ENCODE peak calls at places on chromosomes 1 and 21, in six cellular contexts. Z is WTC11, O is HFFc6, I is AG04450, V is prostate gland, J is HFF-Myc. B is an unnamed sample.

GRCh38 chr1:33257759-33258712 is 1.7 kb downstream of the ZNF362 start:
- DNase-seq in Z (no peak), O (no peak), I (no peak), V (no peak), J (no peak), B (no peak)

GRCh38 chr1:160746870-160747500 is 7.9 kb downstream of the SLAMF7 start:
- DNase-seq in Z (no peak), O (no peak), I (no peak), V (no peak), J (no peak), B (no peak)

GRCh38 chr1:151340870-151341754 is 5.9 kb downstream of the RFX5 start:
- DNase-seq in Z (peak), O (peak), I (peak), V (peak), J (peak), B (peak)

GRCh38 chr1:21320410-21321107 is 30.3 kb upstream of the ECE1 start:
- DNase-seq in Z (no peak), O (no peak), I (no peak), V (no peak), J (no peak), B (no peak)

GRCh38 chr1:15326691-15327530 is 79.9 kb downstream of the FHAD1 start:
- DNase-seq in Z (no peak), O (no peak), I (no peak), V (no peak), J (peak), B (no peak)

GRCh38 chr1:36941579-36941978 is 92.7 kb downstream of the GRIK3 start:
- DNase-seq in Z (no peak), O (no peak), I (no peak), V (no peak), J (no peak), B (no peak)

GRCh38 chr1:32071758-32072621 is 749 bp upstream of the TMEM39B start:
- DNase-seq in Z (no peak), O (peak), I (peak), V (no peak), J (no peak), B (no peak)

GRCh38 chr1:21517161-21517589 is 8.0 kb downstream of the ALPL start:
- DNase-seq in Z (no peak), O (no peak), I (no peak), V (peak), J (no peak), B (no peak)

GRCh38 chr1:3598051-3598471 is 13.2 kb downstream of the MEGF6 start:
- DNase-seq in Z (peak), O (no peak), I (no peak), V (no peak), J (no peak), B (no peak)

GRCh38 chr1:31932491-31933316 is 5.5 kb downstream of the PTP4A2 start:
- DNase-seq in Z (no peak), O (no peak), I (no peak), V (no peak), J (no peak), B (no peak)

GRCh38 chr1:182629674-182630073 is 25.5 kb upstream of the RGS16 start:
- DNase-seq in Z (no peak), O (no peak), I (no peak), V (no peak), J (no peak), B (no peak)

GRCh38 chr1:163703794-163704193 is 382.0 kb downstream of the NUF2 start:
- DNase-seq in Z (no peak), O (no peak), I (no peak), V (no peak), J (no peak), B (no peak)

GRCh38 chr1:3697810-3698209 is 45.5 kb downstream of the TP73 start:
- DNase-seq in Z (no peak), O (no peak), I (no peak), V (no peak), J (no peak), B (no peak)

GRCh38 chr1:110948038-110948810 is 15.5 kb downstream of the LRIF1 start:
- DNase-seq in Z (no peak), O (peak), I (no peak), V (no peak), J (no peak), B (no peak)

GRCh38 chr1:3547055-3548005 is 64.0 kb downstream of the MEGF6 start:
- DNase-seq in Z (peak), O (no peak), I (no peak), V (peak), J (no peak), B (no peak)

GRCh38 chr1:77824694-77825355 is 45.4 kb downstream of the MIGA1 start:
- DNase-seq in Z (no peak), O (no peak), I (no peak), V (no peak), J (no peak), B (no peak)

GRCh38 chr1:175071544-175071943 is 3.9 kb downstream of the TNN start:
- DNase-seq in Z (no peak), O (no peak), I (no peak), V (no peak), J (no peak), B (no peak)

GRCh38 chr21:28479660-28480059 is 513.0 kb downstream of the LTN1 start:
- DNase-seq in Z (no peak), O (no peak), I (no peak), V (no peak), J (no peak), B (no peak)

GRCh38 chr1:207964195-207964966 is 53.5 kb upstream of the CD34 start:
- DNase-seq in Z (no peak), O (no peak), I (no peak), V (peak), J (no peak), B (no peak)

GRCh38 chr1:59113876-59114457 is 182.9 kb upstream of the FGGY start:
- DNase-seq in Z (no peak), O (no peak), I (no peak), V (no peak), J (no peak), B (no peak)

GRCh38 chr1:118185083-118185899 is at the start of gene SPAG17:
- DNase-seq in Z (peak), O (no peak), I (no peak), V (peak), J (peak), B (peak)

GRCh38 chr21:27564684-27565280 is 597.9 kb upstream of the ADAMTS5 start:
- DNase-seq in Z (peak), O (peak), I (peak), V (peak), J (no peak), B (peak)

GRCh38 chr1:204858381-204858821 is 12.3 kb upstream of the NFASC start:
- DNase-seq in Z (peak), O (no peak), I (no peak), V (no peak), J (no peak), B (peak)

GRCh38 chr1:2104621-2105427 is 54.6 kb downstream of the PRKCZ start:
- DNase-seq in Z (peak), O (no peak), I (no peak), V (no peak), J (no peak), B (peak)

GRCh38 chr1:178189814-178190213 is 95.9 kb downstream of the RASAL2 start:
- DNase-seq in Z (peak), O (no peak), I (no peak), V (no peak), J (peak), B (peak)

GRCh38 chr1:22500058-22500457 is 48.4 kb downstream of the ZBTB40 start:
- DNase-seq in Z (no peak), O (no peak), I (no peak), V (no peak), J (no peak), B (no peak)

GRCh38 chr1:1680031-1680911 is 12.3 kb downstream of the SLC35E2B start:
- DNase-seq in Z (no peak), O (no peak), I (no peak), V (no peak), J (no peak), B (no peak)

GRCh38 chr1:243513726-243514491 is 258.1 kb downstream of the SDCCAG8 start:
- DNase-seq in Z (no peak), O (peak), I (no peak), V (no peak), J (peak), B (no peak)

GRCh38 chr1:217642455-217642854 is 11.3 kb downstream of the SPATA17 start:
- DNase-seq in Z (no peak), O (no peak), I (no peak), V (no peak), J (no peak), B (no peak)

GRCh38 chr1:34188985-34189384 is 12.3 kb downstream of the C1orf94 start:
- DNase-seq in Z (no peak), O (no peak), I (no peak), V (no peak), J (no peak), B (no peak)

GRCh38 chr21:45876381-45877159 is 105.0 kb upstream of the COL6A1 start:
- DNase-seq in Z (no peak), O (no peak), I (no peak), V (no peak), J (no peak), B (no peak)

GRCh38 chr1:43267818-43268425 is 1.9 kb upstream of the TMEM125 start:
- DNase-seq in Z (no peak), O (no peak), I (no peak), V (no peak), J (no peak), B (no peak)

GRCh38 chr1:180033387-180033786 is 78.8 kb downstream of the CEP350 start:
- DNase-seq in Z (no peak), O (no peak), I (no peak), V (no peak), J (no peak), B (no peak)

GRCh38 chr1:180029524-180030130 is 75.0 kb downstream of the CEP350 start:
- DNase-seq in Z (no peak), O (no peak), I (no peak), V (no peak), J (no peak), B (no peak)

GRCh38 chr1:180027949-180028445 is 73.4 kb downstream of the CEP350 start:
- DNase-seq in Z (no peak), O (peak), I (peak), V (no peak), J (no peak), B (no peak)

GRCh38 chr1:180026556-180026955 is 71.9 kb downstream of the CEP350 start:
- DNase-seq in Z (no peak), O (no peak), I (no peak), V (no peak), J (no peak), B (no peak)

GRCh38 chr1:180028864-180029263 is 74.3 kb downstream of the CEP350 start:
- DNase-seq in Z (no peak), O (no peak), I (no peak), V (no peak), J (no peak), B (no peak)
- TF ChIP-seq CTCF in Z (no peak), O (peak), I (peak), V (no peak), J (no peak), B (no peak)

DNA sequence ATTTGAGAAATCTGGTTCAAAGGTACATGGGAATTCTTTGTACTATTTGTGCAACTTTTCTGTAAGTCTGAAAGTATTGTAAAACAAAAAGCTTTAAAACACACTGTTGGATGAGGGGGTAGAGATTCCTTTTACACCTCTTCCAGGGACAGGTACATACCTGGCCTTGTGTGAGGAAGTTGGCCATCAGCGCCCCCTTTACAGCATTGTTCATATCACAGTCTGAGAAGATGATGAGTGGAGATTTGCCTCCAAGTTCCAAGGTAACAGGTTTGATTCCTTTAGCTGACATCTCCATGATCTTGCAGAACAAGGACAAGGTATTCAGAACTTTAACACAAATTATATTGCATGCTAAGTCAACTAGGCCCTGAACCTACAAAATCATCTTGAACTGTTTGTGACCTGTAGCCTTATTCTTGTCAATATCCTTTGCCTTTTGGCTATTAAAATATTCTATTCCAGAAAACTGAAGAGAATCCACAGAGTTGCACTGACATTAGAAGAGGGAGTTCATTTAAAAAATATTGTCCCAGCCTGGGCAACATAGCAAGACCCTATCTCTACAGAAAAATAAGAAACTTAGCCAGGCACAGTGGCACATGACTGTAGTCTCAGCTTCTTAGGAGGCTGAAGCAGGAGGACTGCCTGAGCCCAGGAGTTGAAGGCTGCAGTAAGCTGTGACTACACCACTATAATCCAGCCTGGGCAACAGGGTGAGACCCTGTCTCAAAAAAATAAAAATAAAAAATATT is 18.9 kb downstream of the ALDH9A1 start:
- DNase-seq in Z (peak), O (no peak), I (no peak), V (no peak), J (no peak), B (no peak)
- TF ChIP-seq CTCF in Z (no peak), O (no peak), I (no peak), V (no peak), J (no peak), B (no peak)

GRCh38 chr21:40386981-40387380 is 460.0 kb downstream of the DSCAM start:
- DNase-seq in Z (no peak), O (no peak), I (no peak), V (no peak), J (no peak), B (no peak)

GRCh38 chr21:40383951-40384350 is 463.0 kb downstream of the DSCAM start:
- DNase-seq in Z (no peak), O (no peak), I (no peak), V (no peak), J (no peak), B (no peak)

GRCh38 chr21:40388046-40388445 is 458.9 kb downstream of the DSCAM start:
- DNase-seq in Z (no peak), O (no peak), I (no peak), V (no peak), J (no peak), B (no peak)

GRCh38 chr21:40385883-40386282 is 461.1 kb downstream of the DSCAM start:
- DNase-seq in Z (no peak), O (no peak), I (no peak), V (no peak), J (no peak), B (no peak)

DNA sequence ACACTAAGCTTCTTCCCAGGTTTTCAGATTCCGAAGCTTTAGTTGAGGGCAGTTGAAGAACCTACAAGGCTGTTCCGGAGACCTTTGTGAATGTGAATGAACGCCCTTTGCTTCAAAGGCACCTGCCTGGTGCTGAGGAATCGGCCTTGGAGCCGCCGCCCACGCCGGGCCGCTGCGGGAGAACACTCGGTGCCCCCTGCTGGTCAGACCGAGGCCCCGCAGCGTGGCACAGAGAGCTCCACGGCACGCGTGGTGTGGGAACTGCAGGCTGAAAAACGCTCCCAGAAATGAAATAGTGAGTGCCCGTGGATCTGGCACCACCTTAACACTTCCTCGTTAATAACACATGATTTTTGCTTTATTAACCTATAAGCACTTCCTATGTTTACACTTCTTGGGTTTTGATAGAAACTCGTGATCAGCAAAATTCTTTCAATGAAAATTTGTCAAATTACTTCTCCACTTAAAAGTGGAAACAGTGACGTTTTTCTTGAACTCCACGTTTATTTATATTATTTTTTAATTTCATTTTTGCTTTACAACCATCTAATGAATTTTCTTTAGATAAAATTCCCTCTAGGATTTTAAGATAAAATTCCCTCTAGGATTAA is 460.6 kb downstream of the DSCAM start:
- DNase-seq in Z (peak), O (no peak), I (no peak), V (peak), J (no peak), B (peak)
- TF ChIP-seq CTCF in Z (peak), O (peak), I (peak), V (peak), J (peak), B (peak)

GRCh38 chr1:60591583-60591982 is 490.8 kb upstream of the NFIA start:
- DNase-seq in Z (no peak), O (no peak), I (no peak), V (no peak), J (no peak), B (no peak)
- TF ChIP-seq CTCF in Z (no peak), O (no peak), I (no peak), V (no peak), J (no peak), B (no peak)

GRCh38 chr1:62144238-62144831 is 50.3 kb upstream of the L1TD1 start:
- DNase-seq in Z (peak), O (peak), I (peak), V (peak), J (peak), B (peak)
- TF ChIP-seq CTCF in Z (peak), O (peak), I (peak), V (peak), J (peak), B (peak)

GRCh38 chr1:196997428-196997827 is 20.1 kb downstream of the CFHR5 start:
- DNase-seq in Z (no peak), O (peak), I (no peak), V (no peak), J (no peak), B (no peak)
- TF ChIP-seq CTCF in Z (no peak), O (peak), I (no peak), V (no peak), J (no peak), B (no peak)

DNA sequence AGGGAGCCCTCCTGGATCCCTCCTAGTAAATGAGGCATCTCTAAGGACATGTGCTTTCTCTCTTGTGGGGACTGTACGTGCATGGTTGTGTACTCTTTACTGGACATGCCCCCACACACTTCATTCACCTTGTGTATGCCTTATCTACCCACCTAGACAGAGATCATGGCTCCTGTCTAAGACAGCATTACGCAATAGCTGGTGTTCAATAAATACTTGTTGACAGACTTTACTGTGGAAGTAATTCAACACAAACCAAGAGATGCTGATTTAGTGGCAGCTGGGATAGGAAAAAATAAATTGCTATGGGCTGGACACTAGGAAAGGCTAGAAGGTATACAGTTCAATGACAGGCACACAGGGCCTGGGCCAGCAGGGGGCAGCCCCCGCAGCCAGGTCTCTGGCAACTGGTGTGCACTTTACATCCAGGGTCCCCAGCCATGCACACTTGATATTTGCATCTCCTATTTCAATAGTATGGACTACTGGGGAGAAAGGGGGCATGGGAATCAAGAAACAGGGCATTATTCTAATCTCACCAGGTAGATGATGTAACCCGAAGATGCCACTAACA is 24.2 kb downstream of the TRABD2B start:
- DNase-seq in Z (no peak), O (no peak), I (no peak), V (no peak), J (no peak), B (peak)
- TF ChIP-seq CTCF in Z (peak), O (no peak), I (peak), V (no peak), J (peak), B (peak)